ENCODE peak calls at places on chromosomes 2 and 18, in six cellular contexts. T is activated T-helper 2 cell treated with anti-CD3 and anti-CD28 coated beads, Interferon-gamma antibody, Interleukin-2, Interleukin-4, amounts not matched to agents 10 μg/mL and 5 μg/mL and 100 μg/mL, durations not matched to agents 14 hours and 24 hours and 36 hours; U is stimulated activated CD4-positive, alpha-beta T cell treated with anti-CD3 and anti-CD28 coated beads, Interleukin-1b, Interleukin-23, amount 100 ng/mL, for 24 hours; J is fibroblast of lung; X is nephron progenitor cell; A is NCI-H146. V is an unnamed sample.

GRCh38 chr2:290090-290722 is 2.3 kb upstream of the ALKAL2 start:
- DNase-seq in T (peak), U (no peak), J (peak), X (peak), A (no peak), V (no peak)

GRCh38 chr2:190469770-190470169 is 61.6 kb downstream of the MFSD6 start:
- DNase-seq in T (no peak), U (no peak), J (peak), X (no peak), A (peak), V (no peak)

GRCh38 chr2:1884933-1885580 is 140.7 kb upstream of the PXDN start:
- DNase-seq in T (no peak), U (no peak), J (peak), X (no peak), A (no peak), V (no peak)

GRCh38 chr2:24046599-24046929 is 627 bp downstream of the WDCP start:
- DNase-seq in T (no peak), U (no peak), J (peak), X (no peak), A (no peak), V (no peak)

GRCh38 chr2:127415593-127416485 is 2.4 kb upstream of the PROC start:
- DNase-seq in T (peak), U (peak), J (peak), X (peak), A (peak), V (peak)

GRCh38 chr2:7032371-7032770 is 115.2 kb downstream of the RNF144A start:
- DNase-seq in T (no peak), U (no peak), J (no peak), X (no peak), A (no peak), V (no peak)

GRCh38 chr2:3492951-3493609 is 26.3 kb downstream of the ADI1 start:
- DNase-seq in T (no peak), U (no peak), J (peak), X (no peak), A (no peak), V (no peak)

GRCh38 chr2:171407030-171407707 is 26.6 kb downstream of the METTL8 start:
- DNase-seq in T (no peak), U (no peak), J (no peak), X (no peak), A (no peak), V (no peak)

GRCh38 chr2:109256921-109257320 is 127.9 kb downstream of the SH3RF3 start:
- DNase-seq in T (no peak), U (no peak), J (no peak), X (no peak), A (no peak), V (no peak)

GRCh38 chr2:76599732-76600368 is 889.1 kb upstream of the GCFC2 start:
- DNase-seq in T (no peak), U (no peak), J (peak), X (peak), A (peak), V (no peak)

GRCh38 chr18:22433960-22434359 is 16.2 kb upstream of the CTAGE1 start:
- DNase-seq in T (no peak), U (no peak), J (peak), X (no peak), A (no peak), V (no peak)

GRCh38 chr2:174495365-174496012 is 8.7 kb upstream of the GPR155 start:
- DNase-seq in T (no peak), U (no peak), J (no peak), X (no peak), A (no peak), V (no peak)

GRCh38 chr2:201532686-201533304 is 81.3 kb downstream of the STRADB start:
- DNase-seq in T (no peak), U (no peak), J (peak), X (no peak), A (no peak), V (peak)

GRCh38 chr2:15638720-15639119 is 47.1 kb downstream of the DDX1 start:
- DNase-seq in T (no peak), U (no peak), J (peak), X (no peak), A (no peak), V (no peak)

GRCh38 chr2:181005809-181006208 is 25.4 kb downstream of the UBE2E3 start:
- DNase-seq in T (no peak), U (no peak), J (no peak), X (no peak), A (no peak), V (no peak)

V was measured in stimulated activated effector memory CD8-positive, alpha-beta T cell treated with anti-CD3 and anti-CD28 coated beads, Interleukin-12 subunit alpha, Interleukin-12 subunit beta, amount 100 ng/mL, for 72 hours.